ENCODE peak calls at places on chromosomes 3 and 15, in nine cellular contexts. U, Z, E, V, O, G, N, J and B are unnamed samples.
A peak's percentile ranks its signal among the peaks of the same experiment; 100 is the strongest.

GRCh38 chr3:149170672-149171071 is 41.2 kb downstream of the HPS3 start:
- DNase-seq in V (no peak), U (no peak), O (no peak), Z (no peak), N (no peak), J (no peak), G (no peak), E (no peak), B (no peak)

GRCh38 chr3:105982207-105982606 is 113.4 kb upstream of the CBLB start:
- DNase-seq in U (no peak), O (no peak), V (no peak), N (no peak), Z (no peak), G (no peak), J (no peak), E (no peak), B (no peak)

GRCh38 chr3:128385080-128385832 is 81.4 kb downstream of the DNAJB8 start:
- DNase-seq in G (no peak), O (peak; percentile 90), J (no peak), Z (no peak), N (peak; percentile 79), U (no peak), V (no peak), E (no peak), B (peak; percentile 55)

GRCh38 chr3:126749931-126750759 is 46.1 kb downstream of the CHCHD6 start:
- DNase-seq in G (no peak), Z (no peak), U (no peak), N (no peak), E (no peak), O (no peak), J (no peak), V (no peak), B (no peak)

GRCh38 chr3:119559441-119559963 is at the start of gene CD80:
- DNase-seq in V (peak; percentile 67), N (peak; percentile 78), O (peak; percentile 6), J (no peak), G (peak; percentile 48), Z (no peak), E (peak; percentile 26), U (peak; percentile 61), B (peak; percentile 52)

GRCh38 chr15:63950911-63951481 is 95.3 kb downstream of the DAPK2 start:
- DNase-seq in E (no peak), O (peak; percentile 83), G (no peak), U (no peak), J (no peak), N (no peak), V (peak; percentile 45), Z (no peak), B (peak; percentile 90)

GRCh38 chr3:16013563-16013962 is 160.9 kb upstream of the GALNT15 start:
- DNase-seq in U (no peak), V (peak; percentile 41), J (no peak), N (no peak), G (no peak), E (no peak), O (no peak), Z (no peak), B (no peak)

GRCh38 chr3:140527156-140527555 is 150.7 kb upstream of the TRIM42 start:
- DNase-seq in E (no peak), G (no peak), J (no peak), V (no peak), Z (no peak), N (no peak), O (peak; percentile 47), U (no peak), B (no peak)

GRCh38 chr15:52798529-52799101 is 8.5 kb upstream of the ONECUT1 start:
- DNase-seq in G (no peak), J (no peak), Z (no peak), U (peak; percentile 88), N (no peak), O (no peak), E (no peak), V (no peak), B (no peak)

GRCh38 chr3:53493997-53494791 is at the start of gene CACNA1D:
- DNase-seq in E (no peak), G (peak; percentile 80), Z (peak; percentile 40), O (no peak), J (no peak), N (peak; percentile 79), U (peak; percentile 97), V (no peak), B (no peak)

GRCh38 chr3:128075516-128076464 is 23.6 kb downstream of the SEC61A1 start:
- DNase-seq in J (peak; percentile 85), O (peak; percentile 60), E (peak; percentile 81), U (peak; percentile 89), N (peak; percentile 85), Z (peak; percentile 85), G (peak; percentile 87), V (no peak), B (no peak)

GRCh38 chr3:119562307-119562961 is 3.0 kb upstream of the CD80 start:
- DNase-seq in Z (no peak), E (peak; percentile 20), U (no peak), N (peak; percentile 21), O (no peak), J (no peak), G (no peak), V (no peak), B (peak; percentile 15)

GRCh38 chr3:62686486-62686885 is 188.7 kb downstream of the CADPS start:
- DNase-seq in Z (no peak), O (no peak), V (no peak), U (no peak), N (no peak), G (no peak), J (no peak), E (no peak), B (no peak)

GRCh38 chr3:5012398-5012797 is 33.2 kb downstream of the BHLHE40 start:
- DNase-seq in G (no peak), O (no peak), V (no peak), U (no peak), E (no peak), N (peak; percentile 25), Z (no peak), J (no peak), B (no peak)

GRCh38 chr3:46277476-46277875 is 35.2 kb downstream of the CCR3 start:
- DNase-seq in E (no peak), O (no peak), U (no peak), J (no peak), G (no peak), V (no peak), Z (no peak), N (no peak), B (no peak)

GRCh38 chr3:129579991-129580390 is 26.5 kb downstream of the PLXND1 start:
- DNase-seq in E (no peak), O (no peak), U (no peak), J (no peak), N (no peak), V (no peak), G (no peak), Z (no peak), B (no peak)

GRCh38 chr3:191922570-191922969 is 461.6 kb downstream of the PYDC2 start:
- DNase-seq in J (no peak), V (no peak), G (no peak), U (no peak), E (no peak), Z (no peak), O (no peak), N (no peak), B (no peak)

GRCh38 chr3:52456169-52456799 is 880 bp downstream of the NISCH start:
- DNase-seq in J (no peak), O (no peak), U (peak; percentile 59), E (no peak), V (no peak), G (no peak), N (no peak), Z (peak; percentile 59), B (no peak)

GRCh38 chr3:123285066-123285465 is 83.3 kb downstream of the SEC22A start:
- DNase-seq in J (no peak), Z (no peak), E (no peak), V (peak; percentile 45), O (no peak), N (no peak), U (no peak), G (no peak), B (peak; percentile 87)

GRCh38 chr15:74306801-74307217 is 60.6 kb downstream of the CYP11A1 start:
- DNase-seq in Z (no peak), N (no peak), J (no peak), U (no peak), V (no peak), G (no peak), E (no peak), O (peak; percentile 36), B (no peak)

GRCh38 chr15:44971036-44971435 is 14.5 kb downstream of the TERB2 start:
- DNase-seq in Z (no peak), U (no peak), N (no peak), E (no peak), J (no peak), O (no peak), V (no peak), G (no peak), B (peak; percentile 6)

GRCh38 chr3:60703956-60704736 is 547.1 kb downstream of the FHIT start:
- DNase-seq in E (no peak), Z (no peak), N (no peak), O (no peak), U (no peak), V (peak; percentile 34), J (no peak), G (no peak), B (peak; percentile 34)

GRCh38 chr3:43867673-43868072 is 176.9 kb downstream of the ABHD5 start:
- DNase-seq in O (no peak), N (no peak), Z (no peak), U (no peak), G (no peak), J (no peak), V (peak; percentile 33), E (no peak), B (peak; percentile 76)

GRCh38 chr15:74798388-74799254 is 14.0 kb upstream of the LMAN1L start:
- DNase-seq in Z (no peak), V (no peak), E (no peak), U (no peak), G (peak; percentile 53), J (no peak), O (no peak), N (peak; percentile 80), B (no peak)

GRCh38 chr15:38176155-38176554 is 76.5 kb upstream of the SPRED1 start:
- DNase-seq in J (no peak), E (no peak), G (no peak), O (peak; percentile 60), Z (no peak), U (no peak), V (peak; percentile 74), N (no peak), B (peak; percentile 48)

GRCh38 chr3:179037361-179037760 is 34.2 kb downstream of the ZMAT3 start:
- DNase-seq in G (no peak), Z (no peak), J (peak; percentile 76), N (no peak), U (no peak), V (peak; percentile 86), E (peak; percentile 26), O (peak; percentile 96), B (peak; percentile 93)

GRCh38 chr3:25239042-25239441 is 189.0 kb upstream of the RARB start:
- DNase-seq in V (no peak), G (no peak), U (no peak), J (no peak), O (no peak), Z (no peak), E (no peak), N (no peak), B (no peak)